ENCODE peak calls at places on chromosomes 4 and X, in four cellular contexts. K, O, T and L are unnamed samples.

GRCh38 chrX:54640721-54641120 is 110.7 kb downstream of the GNL3L start:
- DNase-seq in K (no peak), O (no peak), T (no peak), L (no peak)

GRCh38 chrX:119605398-119605738 is 856 bp downstream of the NKRF start:
- DNase-seq in K (no peak), O (no peak), T (peak), L (no peak)

GRCh38 chr4:188822698-188823097 is 683.5 kb downstream of the TRIML1 start:
- DNase-seq in K (no peak), O (no peak), T (no peak), L (no peak)

GRCh38 chr4:88734403-88734949 is 36.8 kb upstream of the NAP1L5 start:
- DNase-seq in K (no peak), O (no peak), T (no peak), L (no peak)

GRCh38 chr4:96642486-96642885 is 802.6 kb downstream of the PDHA2 start:
- DNase-seq in K (no peak), O (no peak), T (no peak), L (no peak)

GRCh38 chrX:106608016-106608415 is 3.8 kb upstream of the RADX start:
- DNase-seq in K (no peak), O (no peak), T (no peak), L (no peak)

GRCh38 chrX:11792461-11793421 is 34.7 kb downstream of the MSL3 start:
- DNase-seq in K (no peak), O (peak), T (no peak), L (peak)

GRCh38 chr4:88629826-88630225 is 37.5 kb downstream of the HERC3 start:
- DNase-seq in K (no peak), O (no peak), T (no peak), L (no peak)

GRCh38 chr4:153555730-153556440 is 89.7 kb downstream of the TMEM131L start:
- DNase-seq in K (peak), O (no peak), T (no peak), L (no peak)

GRCh38 chr4:151666501-151666900 is 94.3 kb downstream of the GATB start:
- DNase-seq in K (no peak), O (no peak), T (no peak), L (no peak)

GRCh38 chrX:35826503-35826902 is 28.4 kb downstream of the MAGEB16 start:
- DNase-seq in K (no peak), O (no peak), T (no peak), L (no peak)

GRCh38 chr4:11424000-11424399 is 4.7 kb downstream of the HS3ST1 start:
- DNase-seq in K (peak), O (peak), T (no peak), L (peak)

GRCh38 chrX:20007962-20008633 is 17.2 kb upstream of the BCLAF3 start:
- DNase-seq in K (no peak), O (no peak), T (no peak), L (no peak)

GRCh38 chr4:6779667-6780565 is 2.6 kb upstream of the KIAA0232 start:
- DNase-seq in K (no peak), O (no peak), T (no peak), L (no peak)

GRCh38 chrX:72634321-72634720 is 61.7 kb upstream of the HDAC8 start:
- DNase-seq in K (no peak), O (no peak), T (no peak), L (no peak)

GRCh38 chr4:186570193-186570996 is 15.0 kb upstream of the MTNR1A start:
- DNase-seq in K (peak), O (no peak), T (peak), L (no peak)

GRCh38 chr4:75289843-75290616 is 224.2 kb downstream of the RCHY1 start:
- DNase-seq in K (peak), O (peak), T (no peak), L (peak)

GRCh38 chr4:112231779-112232713 is at the start of gene AP1AR:
- DNase-seq in K (peak), O (peak), T (peak), L (peak)

GRCh38 chr4:4721636-4722035 is 137.8 kb upstream of the MSX1 start:
- DNase-seq in K (no peak), O (no peak), T (no peak), L (no peak)

GRCh38 chrX:110432831-110433230 is 74.2 kb downstream of the RTL9 start:
- DNase-seq in K (no peak), O (no peak), T (no peak), L (no peak)

GRCh38 chr4:26076000-26076587 is 162.1 kb downstream of the SMIM20 start:
- DNase-seq in K (no peak), O (peak), T (no peak), L (peak)

GRCh38 chr4:76620723-76621463 is 185.9 kb downstream of the SHROOM3 start:
- DNase-seq in K (no peak), O (no peak), T (no peak), L (no peak)

GRCh38 chr4:27112587-27112986 is 251.9 kb downstream of the STIM2 start:
- DNase-seq in K (no peak), O (no peak), T (no peak), L (no peak)

GRCh38 chr4:10461091-10461849 is 4.0 kb upstream of the ZNF518B start:
- DNase-seq in K (no peak), O (peak), T (peak), L (peak)

GRCh38 chrX:3697701-3698279 is 15.7 kb downstream of the PRKX start:
- DNase-seq in K (peak), O (no peak), T (no peak), L (no peak)

GRCh38 chrX:10198254-10198653 is 41.5 kb downstream of the CLCN4 start:
- DNase-seq in K (no peak), O (no peak), T (no peak), L (no peak)

GRCh38 chr4:60759518-60760245 is 440.4 kb upstream of the ADGRL3 start:
- DNase-seq in K (no peak), O (no peak), T (no peak), L (no peak)
- TF ChIP-seq CTCF in K (no peak), O (peak), T (no peak), L (no peak)

GRCh38 chrX:151680805-151681204 is 14.5 kb upstream of the PRRG3 start:
- DNase-seq in K (peak), O (peak), T (no peak), L (peak)
- TF ChIP-seq CTCF in K (peak), O (peak), T (no peak), L (peak)

DNA sequence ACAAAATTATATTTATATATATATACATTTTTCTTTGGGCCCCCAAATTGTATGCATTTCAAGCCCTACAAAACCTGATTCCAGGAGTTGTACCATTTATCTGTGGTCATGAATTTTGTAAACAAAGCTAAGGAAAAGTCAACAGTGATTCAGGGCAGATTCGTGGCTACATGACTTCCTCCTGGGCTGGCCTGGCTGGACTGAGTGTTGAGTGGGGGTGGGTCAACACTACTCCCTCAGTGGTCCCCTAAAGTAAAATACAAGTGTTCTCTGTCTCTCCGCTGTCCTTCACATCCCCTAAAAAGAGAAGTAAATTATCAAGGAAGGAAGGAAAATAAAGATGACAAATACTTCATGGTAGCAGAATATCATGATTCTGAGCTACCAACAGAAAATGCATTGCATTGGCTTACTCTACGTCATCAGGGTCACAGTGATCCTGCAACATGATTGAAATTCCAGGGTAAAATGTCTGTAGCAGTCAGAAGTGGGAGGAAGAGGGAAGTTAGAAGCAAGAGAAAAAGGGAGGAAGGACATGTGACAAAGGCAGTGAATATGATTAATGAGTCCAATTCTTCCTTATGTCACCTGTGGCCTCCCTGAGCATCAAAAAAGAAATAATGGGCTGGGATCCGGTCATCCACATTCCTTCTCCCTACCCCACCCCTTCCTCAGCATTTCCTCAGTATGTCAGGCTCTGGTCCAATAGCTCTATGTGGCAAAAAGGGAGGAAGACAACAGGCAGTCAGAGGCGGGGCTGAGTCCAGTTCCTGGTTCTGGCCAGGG is 42.4 kb upstream of the MYOZ2 start:
- DNase-seq in K (no peak), O (no peak), T (no peak), L (no peak)
- TF ChIP-seq CTCF in K (no peak), O (no peak), T (no peak), L (no peak)

GRCh38 chr4:140309124-140309870 is 64.1 kb upstream of the SCOC start:
- DNase-seq in K (peak), O (no peak), T (no peak), L (no peak)
- TF ChIP-seq CTCF in K (no peak), O (peak), T (no peak), L (no peak)

GRCh38 chrX:5916945-5917344 is 311.7 kb downstream of the NLGN4X start:
- DNase-seq in K (no peak), O (no peak), T (no peak), L (no peak)
- TF ChIP-seq CTCF in K (no peak), O (peak), T (no peak), L (no peak)

GRCh38 chr4:90030953-90031352 is 96.2 kb upstream of the CCSER1 start:
- DNase-seq in K (no peak), O (no peak), T (no peak), L (no peak)
- TF ChIP-seq CTCF in K (peak), O (no peak), T (no peak), L (no peak)

DNA sequence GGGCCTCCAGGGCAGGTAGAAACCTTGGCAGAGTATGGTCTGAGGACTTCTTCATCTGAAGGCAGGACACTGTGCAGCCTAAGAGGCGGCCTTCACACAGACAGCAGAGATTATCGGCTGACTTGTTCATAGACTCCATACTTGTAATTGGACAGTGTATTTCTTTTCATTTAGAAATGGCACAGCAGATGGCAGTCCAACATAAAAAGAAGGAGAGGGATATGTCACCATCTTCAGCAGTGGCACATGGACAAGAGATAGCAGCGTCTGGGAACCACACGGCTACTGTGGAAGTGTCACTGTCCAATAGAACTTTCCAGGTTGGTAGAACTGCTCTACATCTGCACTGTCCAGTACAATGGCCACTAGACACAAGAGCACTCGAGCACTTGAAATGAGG is 21.7 kb upstream of the GEMIN8 start:
- DNase-seq in K (no peak), O (no peak), T (no peak), L (no peak)
- TF ChIP-seq CTCF in K (no peak), O (peak), T (no peak), L (no peak)

DNA sequence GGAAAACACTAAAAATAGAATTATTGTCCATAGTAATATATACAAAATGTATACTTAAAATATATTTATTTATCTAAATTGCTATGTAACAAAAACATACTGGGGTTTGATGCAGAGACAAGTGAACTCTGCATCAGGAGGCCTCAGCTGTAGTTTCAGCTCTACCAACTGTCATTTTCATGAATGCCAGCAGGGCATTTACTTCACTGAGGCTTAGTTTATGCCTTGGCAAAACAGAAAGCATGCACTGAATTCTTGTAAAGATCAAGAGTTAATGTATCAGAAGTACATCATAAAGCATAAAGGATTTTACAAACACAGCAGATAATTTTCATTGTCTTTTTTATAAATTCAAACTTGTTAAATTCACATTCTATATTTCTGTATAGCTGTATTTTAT is 577.0 kb downstream of the C4orf33 start:
- DNase-seq in K (no peak), O (no peak), T (no peak), L (no peak)
- TF ChIP-seq CTCF in K (no peak), O (no peak), T (no peak), L (no peak)

GRCh38 chrX:6151971-6152370 is 76.7 kb downstream of the NLGN4X start:
- DNase-seq in K (no peak), O (no peak), T (no peak), L (no peak)
- TF ChIP-seq CTCF in K (no peak), O (no peak), T (no peak), L (no peak)

DNA sequence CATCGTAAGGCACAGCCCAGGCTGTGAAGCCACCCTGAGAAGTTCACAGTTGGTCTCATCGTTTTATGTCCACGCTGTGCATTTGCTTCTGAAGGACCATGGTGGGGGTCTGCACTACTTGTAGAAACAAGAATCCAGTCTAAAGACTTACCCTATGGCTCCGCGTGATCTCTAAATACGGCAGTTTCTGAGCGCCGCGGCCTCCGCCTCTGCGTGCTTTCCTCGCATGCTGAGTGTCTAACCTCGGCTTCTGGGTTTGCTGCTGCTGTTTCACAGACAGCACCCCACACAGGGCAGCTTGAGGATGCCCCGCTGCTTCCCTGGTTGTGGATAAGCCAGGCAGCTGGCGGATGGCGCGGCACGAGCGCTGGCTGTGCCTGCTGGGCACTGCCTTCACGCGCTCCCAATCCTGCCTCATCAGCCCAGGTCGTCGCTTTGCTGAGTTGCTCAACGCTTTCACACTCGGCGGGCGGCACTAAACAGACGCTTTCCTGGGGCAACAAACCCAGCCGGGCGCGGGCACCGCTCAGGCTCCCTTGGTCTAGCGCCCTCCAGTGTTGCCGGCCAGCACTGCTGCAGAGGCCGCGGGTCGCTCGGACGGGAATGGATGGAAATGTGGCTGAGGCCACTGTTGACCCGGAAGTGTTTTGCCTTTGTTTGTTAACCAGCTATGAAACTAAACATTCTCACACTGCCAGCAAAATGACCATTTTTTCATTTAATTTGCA is 39.2 kb downstream of the FGFRL1 start:
- DNase-seq in K (no peak), O (no peak), T (peak), L (no peak)
- TF ChIP-seq CTCF in K (peak), O (no peak), T (no peak), L (no peak)